ENCODE peak calls at places on chromosomes 16 and 17, in eight cellular contexts. One of them, this sample, is unnamed.

GRCh38 chr16:85460252-85460982 is 152.7 kb upstream of the GSE1 start:
- DNase-seq in WTC11: no peak
- DNase-seq in effector CD4-positive, alpha-beta T cell: no peak
- DNase-seq in myocyte: no peak
- DNase-seq in stimulated activated CD8-positive, alpha-beta memory T cell treated with anti-CD3 and anti-CD28 coated beads, Interleukin-7, amount 100 ng/mL, for 1 hour: no peak
- DNase-seq in WERI-Rb-1: peak
- DNase-seq in upper lobe of right lung: no peak
- DNase-seq in RPMI8226: no peak
- DNase-seq in this sample: no peak

GRCh38 chr17:77373298-77374169 is 232.8 kb downstream of the SEC14L1 start:
- DNase-seq in RPMI8226: no peak
- DNase-seq in WTC11: peak
- DNase-seq in myocyte: no peak
- DNase-seq in upper lobe of right lung: peak
- DNase-seq in effector CD4-positive, alpha-beta T cell: no peak
- DNase-seq in stimulated activated CD8-positive, alpha-beta memory T cell treated with anti-CD3 and anti-CD28 coated beads, Interleukin-7, amount 100 ng/mL, for 1 hour: no peak
- DNase-seq in WERI-Rb-1: no peak
- DNase-seq in this sample: peak

GRCh38 chr17:6546069-6546718 is 10.2 kb downstream of the PITPNM3 start:
- DNase-seq in WERI-Rb-1: no peak
- DNase-seq in myocyte: peak
- DNase-seq in upper lobe of right lung: no peak
- DNase-seq in RPMI8226: peak
- DNase-seq in stimulated activated CD8-positive, alpha-beta memory T cell treated with anti-CD3 and anti-CD28 coated beads, Interleukin-7, amount 100 ng/mL, for 1 hour: no peak
- DNase-seq in WTC11: no peak
- DNase-seq in effector CD4-positive, alpha-beta T cell: no peak
- DNase-seq in this sample: no peak

GRCh38 chr17:7806592-7806991 is 27.4 kb upstream of the KDM6B start:
- DNase-seq in effector CD4-positive, alpha-beta T cell: no peak
- DNase-seq in WTC11: no peak
- DNase-seq in upper lobe of right lung: no peak
- DNase-seq in RPMI8226: no peak
- DNase-seq in WERI-Rb-1: no peak
- DNase-seq in myocyte: no peak
- DNase-seq in stimulated activated CD8-positive, alpha-beta memory T cell treated with anti-CD3 and anti-CD28 coated beads, Interleukin-7, amount 100 ng/mL, for 1 hour: no peak
- DNase-seq in this sample: no peak

GRCh38 chr16:85246473-85246872 is 134.2 kb upstream of the CIBAR2 start:
- DNase-seq in upper lobe of right lung: no peak
- DNase-seq in myocyte: no peak
- DNase-seq in RPMI8226: no peak
- DNase-seq in WERI-Rb-1: peak
- DNase-seq in WTC11: no peak
- DNase-seq in stimulated activated CD8-positive, alpha-beta memory T cell treated with anti-CD3 and anti-CD28 coated beads, Interleukin-7, amount 100 ng/mL, for 1 hour: no peak
- DNase-seq in effector CD4-positive, alpha-beta T cell: no peak
- DNase-seq in this sample: no peak

GRCh38 chr16:87570938-87571867 is 31.1 kb upstream of the JPH3 start:
- DNase-seq in WERI-Rb-1: peak
- DNase-seq in effector CD4-positive, alpha-beta T cell: no peak
- DNase-seq in stimulated activated CD8-positive, alpha-beta memory T cell treated with anti-CD3 and anti-CD28 coated beads, Interleukin-7, amount 100 ng/mL, for 1 hour: no peak
- DNase-seq in RPMI8226: peak
- DNase-seq in WTC11: peak
- DNase-seq in myocyte: peak
- DNase-seq in upper lobe of right lung: peak
- DNase-seq in this sample: peak

GRCh38 chr17:2068101-2068518 is 13.2 kb downstream of the HIC1 start:
- DNase-seq in myocyte: peak
- DNase-seq in upper lobe of right lung: no peak
- DNase-seq in stimulated activated CD8-positive, alpha-beta memory T cell treated with anti-CD3 and anti-CD28 coated beads, Interleukin-7, amount 100 ng/mL, for 1 hour: no peak
- DNase-seq in effector CD4-positive, alpha-beta T cell: no peak
- DNase-seq in WTC11: no peak
- DNase-seq in WERI-Rb-1: no peak
- DNase-seq in RPMI8226: no peak
- DNase-seq in this sample: no peak

GRCh38 chr17:38606646-38607611 is 1.2 kb upstream of the SRCIN1 start:
- DNase-seq in effector CD4-positive, alpha-beta T cell: no peak
- DNase-seq in RPMI8226: peak
- DNase-seq in myocyte: no peak
- DNase-seq in WTC11: no peak
- DNase-seq in upper lobe of right lung: no peak
- DNase-seq in WERI-Rb-1: no peak
- DNase-seq in stimulated activated CD8-positive, alpha-beta memory T cell treated with anti-CD3 and anti-CD28 coated beads, Interleukin-7, amount 100 ng/mL, for 1 hour: no peak
- DNase-seq in this sample: no peak